ENCODE peak calls at places on chromosomes 16 and 17, in nine cellular contexts. T is testis; O is body of pancreas; K is CD4-positive, alpha-beta T cell; C is mammary epithelial cell; N is H9; M is hepatocyte; S is CD8-positive, alpha-beta T cell; I is cardiac muscle cell. Q is an unnamed sample.
A peak's percentile ranks its signal among the peaks of the same experiment; 100 is the strongest.

GRCh38 chr17:45197555-45198334 is 23.9 kb upstream of the FMNL1 start:
- DNase-seq in M (peak; percentile 94), O (peak; percentile 96), I (peak; percentile 94), T (peak; percentile 94), S (peak; percentile 79), C (peak; percentile 78), K (peak; percentile 87), N (peak; percentile 99), Q (peak; percentile 97)

GRCh38 chr17:64240741-64241347 is 22.2 kb downstream of the TEX2 start:
- DNase-seq in K (no peak), N (no peak), I (no peak), O (peak; percentile 26), M (peak; percentile 36), S (no peak), T (no peak), C (peak; percentile 65), Q (no peak)

GRCh38 chr16:85586360-85587145 is 26.6 kb upstream of the GSE1 start:
- DNase-seq in N (no peak), M (no peak), K (no peak), T (peak; percentile 58), O (peak; percentile 75), S (no peak), C (no peak), I (no peak), Q (peak; percentile 40)

GRCh38 chr17:39867891-39868553 is at the start of gene ZPBP2:
- DNase-seq in I (no peak), C (no peak), K (peak; percentile 42), S (peak; percentile 46), M (no peak), N (peak; percentile 41), O (no peak), T (peak; percentile 50), Q (no peak)

GRCh38 chr17:79737046-79737921 is 6.5 kb downstream of the ENPP7 start:
- DNase-seq in O (no peak), T (no peak), M (no peak), N (no peak), K (no peak), I (no peak), C (no peak), S (no peak), Q (no peak)

GRCh38 chr16:84641643-84642358 is 6.5 kb upstream of the KLHL36 start:
- DNase-seq in T (no peak), N (no peak), K (no peak), O (no peak), M (no peak), S (peak; percentile 45), I (no peak), C (no peak), Q (no peak)

GRCh38 chr17:79810138-79811027 is 13.5 kb upstream of the CBX8 start:
- DNase-seq in K (peak; percentile 66), C (peak; percentile 80), I (peak; percentile 96), M (peak; percentile 92), T (peak; percentile 89), S (peak; percentile 80), N (peak; percentile 94), O (peak; percentile 84), Q (peak; percentile 95)

GRCh38 chr16:13127144-13127543 is 225.7 kb downstream of the SHISA9 start:
- DNase-seq in M (no peak), T (no peak), N (no peak), K (no peak), C (no peak), O (no peak), I (no peak), S (no peak), Q (no peak)

GRCh38 chr17:38602862-38603785 is 2.6 kb downstream of the SRCIN1 start:
- DNase-seq in O (no peak), S (no peak), I (no peak), N (no peak), M (no peak), C (no peak), K (no peak), T (no peak), Q (no peak)

GRCh38 chr16:20763461-20764232 is at the start of gene ACSM3:
- DNase-seq in C (peak; percentile 81), N (peak; percentile 85), T (peak; percentile 69), S (peak; percentile 73), I (peak; percentile 61), K (peak; percentile 44), M (peak; percentile 90), O (peak; percentile 87), Q (no peak)

GRCh38 chr17:77651983-77652382 is 306.5 kb upstream of the TNRC6C start:
- DNase-seq in C (no peak), S (no peak), I (no peak), T (no peak), N (peak; percentile 55), K (no peak), M (no peak), O (no peak), Q (no peak)

GRCh38 chr17:61454095-61454931 is 2.1 kb downstream of the TBX4 start:
- DNase-seq in S (no peak), O (no peak), C (no peak), I (peak; percentile 53), K (no peak), N (peak; percentile 67), M (no peak), T (no peak), Q (no peak)

GRCh38 chr16:17161034-17161433 is 309.7 kb downstream of the XYLT1 start:
- DNase-seq in C (no peak), S (no peak), O (no peak), I (no peak), N (no peak), M (no peak), T (no peak), K (no peak), Q (no peak)

GRCh38 chr17:80948091-80948960 is 43.3 kb upstream of the CHMP6 start:
- DNase-seq in T (no peak), N (no peak), S (no peak), M (no peak), O (no peak), I (no peak), K (no peak), C (no peak), Q (no peak)

GRCh38 chr17:75983501-75984181 is 4.6 kb downstream of the TEN1 start:
- DNase-seq in I (no peak), O (peak; percentile 88), S (no peak), M (no peak), T (peak; percentile 61), K (no peak), N (peak; percentile 90), C (peak; percentile 33), Q (no peak)

GRCh38 chr16:49019826-49020401 is 261.7 kb downstream of the CBLN1 start:
- DNase-seq in I (no peak), C (no peak), N (no peak), T (no peak), K (no peak), M (no peak), S (no peak), O (peak; percentile 43), Q (no peak)

GRCh38 chr16:49020436-49020835 is 261.2 kb downstream of the CBLN1 start:
- DNase-seq in S (no peak), N (no peak), I (no peak), M (no peak), C (no peak), K (no peak), O (no peak), T (no peak), Q (no peak)

GRCh38 chr16:49023095-49023494 is 258.5 kb downstream of the CBLN1 start:
- DNase-seq in T (no peak), I (no peak), M (no peak), K (no peak), C (peak; percentile 89), O (peak; percentile 46), N (no peak), S (no peak), Q (no peak)

GRCh38 chr16:49022351-49022963 is 259.2 kb downstream of the CBLN1 start:
- DNase-seq in T (no peak), C (peak; percentile 71), S (no peak), N (no peak), O (no peak), I (no peak), M (no peak), K (no peak), Q (no peak)

GRCh38 chr16:49021136-49021535 is 260.5 kb downstream of the CBLN1 start:
- DNase-seq in S (no peak), K (no peak), N (no peak), O (no peak), M (peak; percentile 27), C (peak; percentile 72), T (no peak), I (no peak), Q (peak; percentile 38)
- TF ChIP-seq CTCF in S (no peak), K (no peak), N (no peak), O (no peak), M (no peak), C (no peak), T (no peak), I (no peak), Q (no peak)

DNA sequence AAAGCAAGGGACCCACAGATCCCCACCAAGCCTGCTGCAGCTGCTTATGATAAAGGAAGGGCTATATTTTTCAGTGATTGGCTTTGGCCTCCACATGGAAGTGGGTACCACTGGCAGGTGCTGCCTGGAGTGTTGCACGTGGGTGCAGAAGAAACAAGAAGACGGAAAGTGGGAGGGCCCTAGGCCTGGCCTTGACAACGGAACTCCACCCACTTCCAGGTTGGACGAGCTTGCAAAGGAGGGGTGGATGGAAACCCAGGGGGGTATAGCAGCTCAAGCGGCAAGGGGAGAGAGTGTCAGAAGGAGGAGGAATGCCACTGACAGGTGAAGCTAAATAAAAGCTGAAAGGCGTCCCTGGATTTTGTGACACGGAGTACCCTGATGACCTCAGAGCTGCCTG is 20.3 kb downstream of the TRIM25 start:
- DNase-seq in M (no peak), S (no peak), N (no peak), T (no peak), O (no peak), I (no peak), C (no peak), K (no peak), Q (no peak)
- H3K9me3 ChIP-seq in M (no peaks in the 10 kb centered on the region), S (no peaks in the 10 kb centered on the region), N (peaks cover 3% of the 10 kb centered on the region), T (no peaks in the 10 kb centered on the region), O (no peaks in the 10 kb centered on the region), I (no peaks in the 10 kb centered on the region), C (peaks cover 3% of the 10 kb centered on the region), K (peaks cover 3% of the 10 kb centered on the region), Q (peaks cover 3% of the 10 kb centered on the region)

GRCh38 chr16:4900750-4901149 is 36.2 kb downstream of the PPL start:
- DNase-seq in S (no peak), N (no peak), M (no peak), T (no peak), K (no peak), C (no peak), I (no peak), O (no peak), Q (no peak)
- H3K27ac ChIP-seq in S (no peak overlapping the region), N (no peak overlapping the region), M (no peak overlapping the region), T (no peak overlapping the region), K (no peak overlapping the region), C (no peak overlapping the region), I (no peak overlapping the region), O (no peak overlapping the region), Q (no peak overlapping the region)

DNA sequence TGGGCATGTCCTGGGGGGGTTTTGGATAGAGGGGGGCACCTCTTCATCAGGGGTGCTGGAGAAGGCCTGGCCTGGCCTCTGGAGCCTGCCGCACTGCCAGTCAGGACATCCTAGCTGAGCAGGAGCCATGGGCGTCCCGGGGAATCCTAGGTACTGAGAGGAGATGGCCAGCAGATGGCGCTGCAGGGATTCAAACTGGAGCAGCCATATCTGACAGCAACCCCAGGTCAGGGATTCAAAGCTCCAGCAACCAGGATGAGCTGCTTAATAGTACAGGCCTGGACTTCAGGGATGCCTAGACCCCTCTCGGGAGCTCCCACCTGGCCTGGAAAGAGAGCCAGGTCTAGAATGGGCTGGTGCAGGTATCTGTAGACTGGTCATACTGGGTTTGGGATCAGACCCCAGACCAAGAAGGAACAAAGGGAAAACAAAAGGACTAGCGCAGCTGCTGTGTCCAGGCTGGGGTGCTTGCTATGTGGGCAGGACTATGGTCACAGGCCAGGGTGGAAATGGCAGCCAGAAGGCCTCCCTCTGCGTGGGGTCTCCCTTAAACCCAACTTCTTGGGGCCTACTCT is 306.9 kb upstream of the RBFOX1 start:
- DNase-seq in T (peak; percentile 90), O (peak; percentile 70), N (peak; percentile 89), K (no peak), C (no peak), I (peak; percentile 89), S (no peak), M (peak; percentile 92), Q (peak; percentile 90)
- TF ChIP-seq CTCF in T (peak; percentile 21), O (peak; percentile 47), N (peak; percentile 87), K (no peak), C (no peak), I (no peak), S (no peak), M (peak; percentile 73), Q (peak; percentile 82)